ENCODE peak calls at places on chromosomes 4 and X, in eight cellular contexts. O is NT2/D1; Q is stimulated activated CD4-positive, alpha-beta T cell treated with anti-CD3 and anti-CD28 coated beads, Interleukin-1b, Interleukin-23, amount 100 ng/mL, for 24 hours; R is iPS-NIHi11; W is hepatocyte; M is NCI-H1436; I is cardiac muscle cell; Y is omental fat pad. D is an unnamed sample.

GRCh38 chrX:76802698-76803097 is 375.2 kb downstream of the MAGEE1 start:
- DNase-seq in O (no peak), Q (no peak), R (no peak), W (no peak), M (no peak), I (no peak), Y (no peak), D (no peak)

GRCh38 chr4:127188847-127189246 is 443.9 kb upstream of the INTU start:
- DNase-seq in O (no peak), Q (no peak), R (no peak), W (no peak), M (no peak), I (peak; percentile 47), Y (no peak), D (peak; percentile 21)

GRCh38 chrX:125090046-125090445 is 229.6 kb upstream of the TEX13C start:
- DNase-seq in O (no peak), Q (no peak), R (no peak), W (no peak), M (peak; percentile 64), I (no peak), Y (no peak), D (no peak)

GRCh38 chr4:127698789-127699200 is 31.4 kb upstream of the SLC25A31 start:
- DNase-seq in O (no peak), Q (no peak), R (peak; percentile 22), W (no peak), M (no peak), I (peak; percentile 89), Y (no peak), D (no peak)

GRCh38 chrX:39309018-39309620 is 507.9 kb downstream of the MID1IP1 start:
- DNase-seq in O (no peak), Q (no peak), R (no peak), W (peak; percentile 30), M (no peak), I (peak; percentile 63), Y (no peak), D (no peak)

GRCh38 chr4:122968227-122968812 is 45.9 kb upstream of the NUDT6 start:
- DNase-seq in O (no peak), Q (no peak), R (no peak), W (no peak), M (no peak), I (no peak), Y (no peak), D (no peak)

GRCh38 chr4:79604152-79604551 is 196.1 kb upstream of the GK2 start:
- DNase-seq in O (no peak), Q (no peak), R (no peak), W (no peak), M (no peak), I (no peak), Y (no peak), D (no peak)

GRCh38 chr4:54067163-54067562 is 2.8 kb upstream of the CHIC2 start:
- DNase-seq in O (no peak), Q (no peak), R (no peak), W (peak; percentile 55), M (no peak), I (peak; percentile 81), Y (no peak), D (no peak)

GRCh38 chr4:174154455-174154854 is 129.0 kb downstream of the FBXO8 start:
- DNase-seq in O (no peak), Q (no peak), R (no peak), W (peak; percentile 42), M (no peak), I (peak; percentile 69), Y (no peak), D (no peak)

GRCh38 chr4:33831667-33832066 is 2412.6 kb downstream of the ARAP2 start:
- DNase-seq in O (no peak), Q (no peak), R (no peak), W (no peak), M (no peak), I (peak; percentile 56), Y (no peak), D (no peak)

GRCh38 chrX:49061916-49062315 is 3.1 kb downstream of the CCDC120 start:
- DNase-seq in O (no peak), Q (no peak), R (no peak), W (no peak), M (no peak), I (no peak), Y (no peak), D (no peak)

GRCh38 chr4:182655321-182655720 is 261.9 kb downstream of the DCTD start:
- DNase-seq in O (no peak), Q (no peak), R (no peak), W (no peak), M (no peak), I (no peak), Y (no peak), D (no peak)